ENCODE peak calls at places on chromosomes 11 and 22, in ten cellular contexts. R, J, X, I, A, C, L, P, Q and T are unnamed samples. For H3K27me3, the result is how much of the 10 kb centered on the place peaks cover.

GRCh38 chr11:36399236-36399635 is 103.1 kb downstream of the PRR5L start:
- DNase-seq in R (no peak), J (peak), X (no peak), I (no peak), A (no peak), C (no peak), L (no peak), P (no peak), Q (no peak), T (no peak)

GRCh38 chr11:35274909-35275807 is 136.2 kb downstream of the CD44 start:
- DNase-seq in R (peak), J (no peak), X (no peak), I (peak), A (peak), C (no peak), L (peak), P (peak), Q (no peak), T (peak)

GRCh38 chr11:36249271-36249670 is 40.0 kb downstream of the COMMD9 start:
- DNase-seq in R (no peak), J (no peak), X (no peak), I (no peak), A (no peak), C (no peak), L (no peak), P (no peak), Q (no peak), T (no peak)

GRCh38 chr11:122737951-122738693 is 82.6 kb downstream of the UBASH3B start:
- DNase-seq in R (no peak), J (no peak), X (no peak), I (no peak), A (no peak), C (peak), L (no peak), P (no peak), Q (no peak), T (no peak)

GRCh38 chr11:69501891-69502860 is 20.7 kb downstream of the LINC01488 start:
- DNase-seq in R (no peak), J (no peak), X (no peak), I (no peak), A (no peak), C (no peak), L (peak), P (peak), Q (no peak), T (no peak)

GRCh38 chr22:46229701-46230100 is 20.4 kb downstream of the CDPF1 start:
- DNase-seq in R (no peak), J (no peak), X (no peak), I (no peak), A (no peak), C (no peak), L (no peak), P (no peak), Q (no peak), T (no peak)

GRCh38 chr11:68583047-68583446 is 101.3 kb upstream of the GAL start:
- DNase-seq in R (no peak), J (no peak), X (no peak), I (no peak), A (no peak), C (peak), L (no peak), P (no peak), Q (no peak), T (no peak)

GRCh38 chr22:37994982-37995381 is 10.6 kb upstream of the SOX10 start:
- DNase-seq in R (no peak), J (no peak), X (no peak), I (no peak), A (no peak), C (no peak), L (no peak), P (no peak), Q (no peak), T (no peak)

GRCh38 chr11:69595805-69596665 is 44.9 kb upstream of the CCND1 start:
- DNase-seq in R (no peak), J (no peak), X (no peak), I (no peak), A (no peak), C (no peak), L (no peak), P (no peak), Q (no peak), T (no peak)

GRCh38 chr11:72637198-72637597 is 37.0 kb downstream of the PDE2A start:
- DNase-seq in R (no peak), J (no peak), X (peak), I (no peak), A (no peak), C (no peak), L (no peak), P (no peak), Q (no peak), T (no peak)

GRCh38 chr11:85813721-85814120 is 2.8 kb upstream of the SYTL2 start:
- DNase-seq in R (no peak), J (no peak), X (no peak), I (peak), A (no peak), C (no peak), L (no peak), P (no peak), Q (no peak), T (peak)

GRCh38 chr11:126079640-126080205 is 17.1 kb upstream of the CDON start:
- DNase-seq in R (no peak), J (no peak), X (no peak), I (no peak), A (peak), C (no peak), L (no peak), P (no peak), Q (no peak), T (no peak)

GRCh38 chr22:32130464-32130863 is 28.6 kb downstream of the C22orf42 start:
- DNase-seq in R (no peak), J (no peak), X (no peak), I (no peak), A (no peak), C (no peak), L (no peak), P (no peak), Q (peak), T (no peak)

GRCh38 chr22:29795663-29796062 is 28.5 kb downstream of the UQCR10 start:
- DNase-seq in R (no peak), J (no peak), X (no peak), I (no peak), A (no peak), C (no peak), L (no peak), P (no peak), Q (no peak), T (no peak)

GRCh38 chr11:13629752-13630151 is 38.7 kb upstream of the FAR1 start:
- DNase-seq in R (no peak), J (no peak), X (no peak), I (no peak), A (no peak), C (no peak), L (no peak), P (no peak), Q (no peak), T (no peak)

GRCh38 chr11:5004429-5005274 is 10.0 kb downstream of the OR51L1 start:
- DNase-seq in R (no peak), J (peak), X (peak), I (peak), A (peak), C (peak), L (no peak), P (no peak), Q (no peak), T (peak)

GRCh38 chr11:34250732-34251639 is 106.8 kb downstream of the ABTB2 start:
- DNase-seq in R (no peak), J (peak), X (peak), I (peak), A (peak), C (peak), L (no peak), P (no peak), Q (no peak), T (peak)

GRCh38 chr11:65279713-65280459 is 18.1 kb downstream of the POLA2 start:
- DNase-seq in R (no peak), J (no peak), X (peak), I (no peak), A (no peak), C (peak), L (peak), P (no peak), Q (no peak), T (peak)

GRCh38 chr11:65278351-65278750 is 16.6 kb downstream of the POLA2 start:
- DNase-seq in R (no peak), J (no peak), X (no peak), I (no peak), A (peak), C (no peak), L (no peak), P (no peak), Q (no peak), T (no peak)

GRCh38 chr11:65277878-65278277 is 16.1 kb downstream of the POLA2 start:
- DNase-seq in R (no peak), J (no peak), X (no peak), I (no peak), A (no peak), C (no peak), L (peak), P (no peak), Q (no peak), T (no peak)

GRCh38 chr11:65274734-65275682 is 13.2 kb downstream of the POLA2 start:
- DNase-seq in R (peak), J (no peak), X (peak), I (peak), A (peak), C (peak), L (peak), P (peak), Q (no peak), T (peak)

GRCh38 chr11:65275906-65276305 is 14.1 kb downstream of the POLA2 start:
- DNase-seq in R (no peak), J (no peak), X (no peak), I (no peak), A (no peak), C (peak), L (peak), P (no peak), Q (no peak), T (no peak)
- TF ChIP-seq POLR2AphosphoS5 in R (no peak), J (no peak), X (no peak), I (no peak), A (no peak), C (no peak), L (no peak), P (no peak), Q (no peak), T (no peak)

DNA sequence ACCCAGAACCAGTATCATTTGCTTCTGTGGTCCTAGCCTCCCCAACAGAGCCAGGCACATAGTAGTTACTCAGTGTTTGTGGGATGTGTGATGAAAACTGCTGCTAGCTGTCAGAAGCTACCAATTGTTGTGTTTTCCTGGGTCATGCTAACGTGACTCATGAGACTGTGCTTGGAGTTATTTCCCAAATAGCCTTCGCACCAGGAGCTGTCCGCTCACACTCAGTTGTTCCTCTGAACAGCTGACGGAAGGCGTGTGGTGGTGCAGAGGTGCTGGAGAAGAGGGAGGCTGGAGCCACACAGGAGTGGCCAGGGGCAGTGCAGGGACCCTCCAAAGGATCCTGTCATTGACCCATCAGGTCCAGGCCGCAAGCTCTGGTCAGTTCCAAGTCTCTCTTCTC is 53.9 kb upstream of the TBCEL start:
- DNase-seq in R (no peak), J (no peak), X (no peak), I (no peak), A (no peak), C (no peak), L (no peak), P (no peak), Q (no peak), T (no peak)
- H3K27me3 ChIP-seq in R (under half), J (under half), X (under half), I (under half), A (under half), C (under half), L (under half), P (under half), Q (under half), T (under half)

GRCh38 chr11:62353841-62354240 is 16.6 kb downstream of the ASRGL1 start:
- DNase-seq in R (no peak), J (no peak), X (no peak), I (no peak), A (no peak), C (no peak), L (no peak), P (no peak), Q (no peak), T (peak)

GRCh38 chr11:62358273-62358672 is 21.0 kb downstream of the ASRGL1 start:
- DNase-seq in R (no peak), J (no peak), X (no peak), I (no peak), A (no peak), C (no peak), L (no peak), P (no peak), Q (no peak), T (no peak)

GRCh38 chr11:62360685-62361084 is 23.4 kb downstream of the ASRGL1 start:
- DNase-seq in R (no peak), J (no peak), X (no peak), I (no peak), A (no peak), C (peak), L (no peak), P (no peak), Q (no peak), T (no peak)

DNA sequence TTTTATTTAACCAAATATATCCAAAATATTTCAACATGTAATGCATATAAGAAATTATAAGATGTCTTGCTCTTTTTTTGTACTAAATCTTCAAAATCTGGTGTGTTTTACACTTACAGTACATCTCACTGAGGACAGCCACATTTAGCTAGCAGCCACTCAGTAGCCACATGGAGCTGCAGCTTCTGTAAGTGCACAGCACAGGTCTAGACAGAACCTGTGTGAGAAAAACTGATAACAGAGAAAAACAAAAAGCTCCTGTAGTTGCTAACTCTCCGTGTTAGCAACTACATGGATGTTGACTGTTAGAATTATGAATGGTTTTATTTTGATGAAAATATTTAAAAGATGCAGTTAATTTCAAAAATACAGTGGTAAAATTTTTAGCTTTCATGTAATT is 22.2 kb downstream of the ASRGL1 start:
- DNase-seq in R (no peak), J (no peak), X (no peak), I (no peak), A (no peak), C (no peak), L (no peak), P (no peak), Q (no peak), T (no peak)
- TF ChIP-seq CTCF in R (no peak), J (no peak), X (no peak), I (no peak), A (no peak), C (no peak), L (no peak), P (no peak), Q (no peak), T (no peak)

GRCh38 chr11:74952752-74953151 is 3.7 kb downstream of the SPCS2 start:
- DNase-seq in R (no peak), J (no peak), X (no peak), I (no peak), A (no peak), C (no peak), L (no peak), P (no peak), Q (no peak), T (no peak)
- TF ChIP-seq POLR2AphosphoS5 in R (no peak), J (no peak), X (no peak), I (no peak), A (no peak), C (no peak), L (no peak), P (no peak), Q (no peak), T (no peak)

GRCh38 chr11:94740083-94740974 is 27.8 kb upstream of the AMOTL1 start:
- DNase-seq in R (no peak), J (no peak), X (no peak), I (peak), A (peak), C (no peak), L (peak), P (peak), Q (no peak), T (no peak)
- H3K27me3 ChIP-seq in R (under half), J (half or more), X (under half), I (half or more), A (under half), C (under half), L (under half), P (under half), Q (under half), T (under half)

GRCh38 chr11:18853086-18853720 is 61.6 kb upstream of the PTPN5 start:
- DNase-seq in R (no peak), J (no peak), X (peak), I (no peak), A (peak), C (peak), L (no peak), P (no peak), Q (no peak), T (no peak)
- TF ChIP-seq CTCF in R (no peak), J (peak), X (peak), I (peak), A (peak), C (peak), L (no peak), P (no peak), Q (no peak), T (peak)